ENCODE peak calls at places on chromosomes 16 and 17, in five cellular contexts. Z is upper lobe of right lung, R is PC-9, O is H1, G is upper lobe of left lung. F is an unnamed sample.

GRCh38 chr16:88856122-88856827 is 472 bp downstream of the GALNS start:
- DNase-seq in Z (peak), G (no peak), O (no peak), R (no peak), F (peak)

GRCh38 chr16:72997141-72997542 is 50.8 kb downstream of the ZFHX3 start:
- DNase-seq in O (no peak), Z (no peak), G (peak), R (peak), F (peak)

GRCh38 chr17:63434951-63435571 is 11.0 kb downstream of the CYB561 start:
- DNase-seq in Z (peak), G (peak), R (peak), O (no peak), F (no peak)

GRCh38 chr17:62847426-62847825 is 39.3 kb upstream of the MARCHF10 start:
- DNase-seq in R (no peak), G (no peak), O (no peak), Z (no peak), F (no peak)

GRCh38 chr16:19167710-19168172 is 299 bp upstream of the SYT17 start:
- DNase-seq in G (peak), O (peak), Z (peak), R (peak), F (peak)

GRCh38 chr16:10629592-10629963 is 49.2 kb upstream of the EMP2 start:
- DNase-seq in G (no peak), Z (no peak), R (no peak), O (no peak), F (no peak)

GRCh38 chr16:12999368-12999767 is 98.0 kb downstream of the SHISA9 start:
- DNase-seq in O (no peak), Z (no peak), G (no peak), R (no peak), F (no peak)

GRCh38 chr16:16147316-16147999 is 75.8 kb downstream of the ABCC6 start:
- DNase-seq in G (no peak), R (no peak), O (no peak), Z (no peak), F (no peak)

GRCh38 chr17:48299760-48300159 is 130.3 kb downstream of the SKAP1 start:
- DNase-seq in O (no peak), G (no peak), R (no peak), Z (no peak), F (no peak)

GRCh38 chr16:30888856-30889499 is 4.9 kb downstream of the BCL7C start:
- DNase-seq in O (no peak), G (no peak), R (no peak), Z (no peak), F (no peak)

GRCh38 chr17:55642741-55643140 is 79.9 kb downstream of the TMEM100 start:
- DNase-seq in O (no peak), R (no peak), Z (no peak), G (no peak), F (no peak)

GRCh38 chr16:4847774-4848587 is 700 bp downstream of the UBN1 start:
- DNase-seq in G (peak), Z (peak), R (peak), O (no peak), F (peak)
- TF ChIP-seq CTCF in G (no peak), Z (no peak), R (no peak), O (no peak), F (no peak)

GRCh38 chr16:85087899-85088569 is 24.2 kb downstream of the CIBAR2 start:
- DNase-seq in G (no peak), Z (no peak), O (no peak), R (no peak), F (no peak)

GRCh38 chr16:85084841-85085535 is 27.3 kb downstream of the CIBAR2 start:
- DNase-seq in Z (no peak), O (no peak), R (no peak), G (no peak), F (no peak)

GRCh38 chr16:85085721-85086120 is 26.6 kb downstream of the CIBAR2 start:
- DNase-seq in R (no peak), O (no peak), G (no peak), Z (no peak), F (no peak)

GRCh38 chr16:85088570-85089214 is 23.6 kb downstream of the CIBAR2 start:
- DNase-seq in Z (no peak), O (no peak), G (no peak), R (no peak), F (no peak)

DNA sequence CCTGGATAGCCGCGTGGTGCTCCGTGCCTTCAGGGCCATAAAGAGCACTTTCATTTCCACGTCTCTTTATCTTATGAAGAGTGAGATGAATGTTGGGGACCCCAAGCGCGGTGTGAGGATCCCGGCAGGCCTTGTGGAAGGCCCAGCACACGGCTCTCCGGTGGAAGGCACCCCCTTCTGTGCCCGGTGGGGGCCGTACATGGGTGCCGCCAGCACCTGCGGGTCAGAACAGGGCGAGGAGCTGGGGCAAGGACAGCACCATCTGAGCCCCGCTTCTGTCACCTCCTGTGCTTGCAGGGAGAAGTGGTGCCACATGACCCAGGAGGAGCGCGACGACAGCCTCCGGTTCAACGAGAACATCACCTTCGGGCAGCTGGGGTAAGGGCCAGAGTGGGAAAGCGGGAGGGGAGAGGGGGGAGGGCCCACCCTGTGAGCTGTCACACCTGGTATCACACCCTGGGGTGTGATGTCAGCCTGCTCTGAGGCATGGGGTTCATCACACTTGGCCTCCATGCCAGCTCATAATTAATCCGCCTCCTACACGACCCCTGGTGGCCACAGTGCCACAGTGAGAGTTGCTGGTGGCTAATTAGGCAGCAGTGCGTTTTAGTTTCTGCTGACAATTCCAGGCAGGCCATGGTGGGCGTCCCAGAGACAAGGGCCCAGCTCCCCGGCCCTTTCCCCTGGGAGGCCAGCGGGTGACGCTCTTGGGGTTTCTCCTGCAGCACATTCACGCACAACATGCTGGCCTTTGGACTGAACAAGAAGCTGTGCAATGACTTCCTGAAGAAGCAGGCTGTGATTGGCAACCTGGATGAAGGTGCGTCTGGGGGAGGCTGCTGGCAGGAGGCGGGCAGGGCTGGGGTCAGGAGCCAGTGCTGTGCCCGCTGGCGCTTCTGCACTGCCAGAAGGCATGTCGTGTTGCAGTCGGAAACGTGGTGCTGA is 25.7 kb downstream of the CIBAR2 start:
- DNase-seq in R (peak), G (peak), Z (peak), O (peak), F (peak)
- TF ChIP-seq CTCF in R (peak), G (peak), Z (peak), O (peak), F (peak)

DNA sequence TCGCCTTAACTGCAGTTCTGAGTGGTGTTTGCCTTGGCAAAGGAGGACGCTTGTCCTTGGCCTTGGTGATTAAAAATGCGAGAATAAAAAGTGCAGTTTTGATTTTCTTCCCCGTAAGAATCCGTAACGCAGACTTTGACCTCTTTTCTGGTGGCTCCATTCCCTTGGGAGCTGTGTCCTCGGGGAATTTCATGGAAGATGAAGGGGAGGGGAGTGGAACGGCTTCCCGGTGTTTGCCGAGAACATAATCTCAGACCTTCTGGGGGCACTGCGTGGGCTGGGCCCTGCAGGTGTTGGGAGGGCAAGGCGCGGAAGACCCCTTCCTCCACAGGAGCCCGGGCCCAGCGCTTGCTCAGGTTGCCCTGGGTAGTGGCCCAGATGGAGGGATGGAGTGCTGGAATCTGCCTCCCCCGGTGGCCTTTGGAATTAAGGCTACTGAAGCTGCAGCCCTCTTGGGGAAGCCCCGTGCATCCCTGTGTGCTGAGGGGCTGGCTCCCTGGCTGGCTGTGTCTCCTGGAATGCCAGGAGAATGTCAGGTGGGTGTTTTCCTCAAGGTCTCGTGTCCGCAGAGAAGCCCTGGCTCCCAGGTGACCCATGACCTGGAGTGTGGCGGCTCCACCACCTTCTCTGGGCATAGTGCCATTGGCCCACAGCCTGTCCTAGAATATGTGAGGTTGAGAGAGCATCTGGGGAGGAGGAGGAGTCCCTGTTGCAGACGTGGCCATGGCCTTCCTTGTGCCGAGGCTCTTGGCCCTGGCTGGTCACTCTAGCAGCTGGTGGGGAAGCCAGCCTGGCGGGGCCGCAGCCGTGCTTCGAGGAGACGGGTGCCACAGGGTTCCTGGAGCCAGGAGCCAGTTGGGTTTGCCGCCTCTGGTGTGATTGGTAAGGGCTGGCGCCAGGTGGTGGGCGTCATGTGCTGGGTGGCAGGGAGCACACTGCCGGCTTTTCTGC is 3.1 kb downstream of the BAIAP2 start:
- DNase-seq in O (no peak), G (peak), Z (no peak), R (peak), F (peak)
- TF ChIP-seq CTCF in O (peak), G (peak), Z (no peak), R (no peak), F (no peak)

DNA sequence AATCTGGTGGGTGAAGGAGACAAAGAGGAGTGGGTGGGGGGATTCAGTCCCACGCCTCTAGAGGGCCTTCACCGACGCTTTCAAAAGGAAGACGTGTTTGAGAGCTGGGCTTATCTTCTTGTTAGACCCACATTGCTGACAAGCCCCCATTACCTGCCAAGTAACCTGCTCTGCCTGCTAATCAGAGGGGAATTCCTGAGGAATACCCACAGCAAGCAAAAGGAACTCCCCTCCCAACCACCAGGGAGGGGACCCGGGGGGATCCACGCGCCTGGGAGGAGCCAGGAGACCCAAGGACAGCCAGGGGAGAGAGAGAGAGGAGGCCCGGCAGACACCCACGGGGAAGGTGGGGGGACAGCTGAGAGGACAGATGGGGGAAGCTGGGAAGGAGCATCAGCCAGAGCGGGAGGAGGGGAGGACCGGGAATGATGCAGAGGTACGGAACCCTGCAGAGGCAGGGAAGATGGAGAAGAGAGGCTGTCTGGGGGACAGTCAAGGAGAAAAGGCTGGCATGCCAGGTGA is 986 bp downstream of the MTMR4 start:
- DNase-seq in O (no peak), G (no peak), R (no peak), Z (no peak), F (no peak)
- TF ChIP-seq CTCF in O (no peak), G (no peak), R (no peak), Z (no peak), F (no peak)

F was measured in Calu3.